ENCODE peak calls at places on chromosomes 7 and 10, in six cellular contexts. One of them, this sample, is unnamed.
A peak's percentile ranks its signal among the peaks of the same experiment; 100 is the strongest.

GRCh38 chr10:133258066-133258817 is 18.4 kb downstream of the ADAM8 start:
- DNase-seq in fibroblast of villous mesenchyme: peak; percentile 31
- DNase-seq in T-helper 2 cell: no peak
- DNase-seq in dorsolateral prefrontal cortex: no peak
- DNase-seq in NCI-H1092: no peak
- DNase-seq in GM23248: no peak
- DNase-seq in this sample: no peak

GRCh38 chr10:47043928-47044544 is 132.8 kb downstream of the PTPN20 start:
- DNase-seq in GM23248: no peak
- DNase-seq in T-helper 2 cell: no peak
- DNase-seq in fibroblast of villous mesenchyme: no peak
- DNase-seq in dorsolateral prefrontal cortex: no peak
- DNase-seq in NCI-H1092: no peak
- DNase-seq in this sample: no peak

GRCh38 chr10:44894691-44895090 is 16.4 kb upstream of the TMEM72 start:
- DNase-seq in fibroblast of villous mesenchyme: no peak
- DNase-seq in GM23248: no peak
- DNase-seq in dorsolateral prefrontal cortex: no peak
- DNase-seq in T-helper 2 cell: no peak
- DNase-seq in NCI-H1092: no peak
- DNase-seq in this sample: no peak

GRCh38 chr7:920351-921070 is 34.0 kb downstream of the ADAP1 start:
- DNase-seq in dorsolateral prefrontal cortex: peak; percentile 52
- DNase-seq in fibroblast of villous mesenchyme: no peak
- DNase-seq in T-helper 2 cell: peak; percentile 5
- DNase-seq in GM23248: no peak
- DNase-seq in NCI-H1092: no peak
- DNase-seq in this sample: no peak

GRCh38 chr7:17325364-17325763 is 26.9 kb downstream of the AHR start:
- DNase-seq in dorsolateral prefrontal cortex: no peak
- DNase-seq in T-helper 2 cell: no peak
- DNase-seq in fibroblast of villous mesenchyme: no peak
- DNase-seq in NCI-H1092: no peak
- DNase-seq in GM23248: peak; percentile 51
- DNase-seq in this sample: no peak

GRCh38 chr7:83832009-83832408 is 183.1 kb upstream of the SEMA3E start:
- DNase-seq in fibroblast of villous mesenchyme: no peak
- DNase-seq in NCI-H1092: no peak
- DNase-seq in T-helper 2 cell: no peak
- DNase-seq in GM23248: no peak
- DNase-seq in dorsolateral prefrontal cortex: no peak
- DNase-seq in this sample: no peak

GRCh38 chr10:101897633-101898032 is 54.0 kb upstream of the KCNIP2 start:
- DNase-seq in GM23248: peak; percentile 30
- DNase-seq in fibroblast of villous mesenchyme: peak; percentile 35
- DNase-seq in T-helper 2 cell: no peak
- DNase-seq in dorsolateral prefrontal cortex: no peak
- DNase-seq in NCI-H1092: no peak
- DNase-seq in this sample: no peak

GRCh38 chr10:17375936-17376584 is 78.3 kb downstream of the ST8SIA6 start:
- DNase-seq in T-helper 2 cell: no peak
- DNase-seq in NCI-H1092: no peak
- DNase-seq in fibroblast of villous mesenchyme: peak; percentile 8
- DNase-seq in dorsolateral prefrontal cortex: no peak
- DNase-seq in GM23248: peak; percentile 8
- DNase-seq in this sample: peak; percentile 18

GRCh38 chr10:78875932-78876331 is 192.8 kb upstream of the ZMIZ1 start:
- DNase-seq in dorsolateral prefrontal cortex: no peak
- DNase-seq in fibroblast of villous mesenchyme: no peak
- DNase-seq in T-helper 2 cell: no peak
- DNase-seq in GM23248: no peak
- DNase-seq in NCI-H1092: no peak
- DNase-seq in this sample: no peak

GRCh38 chr7:2120251-2120660 is 112.5 kb downstream of the MAD1L1 start:
- DNase-seq in T-helper 2 cell: no peak
- DNase-seq in GM23248: no peak
- DNase-seq in fibroblast of villous mesenchyme: no peak
- DNase-seq in NCI-H1092: no peak
- DNase-seq in dorsolateral prefrontal cortex: no peak
- DNase-seq in this sample: no peak

GRCh38 chr7:139573871-139574270 is 50.4 kb downstream of the CLEC2L start:
- DNase-seq in GM23248: no peak
- DNase-seq in fibroblast of villous mesenchyme: no peak
- DNase-seq in dorsolateral prefrontal cortex: no peak
- DNase-seq in NCI-H1092: no peak
- DNase-seq in T-helper 2 cell: no peak
- DNase-seq in this sample: no peak

GRCh38 chr7:151865070-151865670 is 11.7 kb downstream of the PRKAG2 start:
- DNase-seq in T-helper 2 cell: no peak
- DNase-seq in GM23248: no peak
- DNase-seq in dorsolateral prefrontal cortex: no peak
- DNase-seq in NCI-H1092: no peak
- DNase-seq in fibroblast of villous mesenchyme: no peak
- DNase-seq in this sample: no peak

GRCh38 chr7:3559178-3559765 is 258.2 kb downstream of the SDK1 start:
- DNase-seq in NCI-H1092: no peak
- DNase-seq in fibroblast of villous mesenchyme: peak; percentile 85
- DNase-seq in T-helper 2 cell: no peak
- DNase-seq in GM23248: peak; percentile 53
- DNase-seq in dorsolateral prefrontal cortex: no peak
- DNase-seq in this sample: no peak

GRCh38 chr10:110368002-110368401 is 63.3 kb upstream of the SMNDC1 start:
- DNase-seq in NCI-H1092: no peak
- DNase-seq in dorsolateral prefrontal cortex: no peak
- DNase-seq in fibroblast of villous mesenchyme: no peak
- DNase-seq in T-helper 2 cell: no peak
- DNase-seq in GM23248: no peak
- DNase-seq in this sample: no peak

GRCh38 chr10:77513783-77514331 is 123.8 kb downstream of the KCNMA1 start:
- DNase-seq in fibroblast of villous mesenchyme: peak; percentile 67
- DNase-seq in T-helper 2 cell: no peak
- DNase-seq in NCI-H1092: no peak
- DNase-seq in GM23248: peak; percentile 95
- DNase-seq in dorsolateral prefrontal cortex: peak; percentile 60
- DNase-seq in this sample: peak; percentile 91

GRCh38 chr10:89373916-89374711 is 3.7 kb upstream of the IFIT1B start:
- DNase-seq in GM23248: peak; percentile 95
- DNase-seq in dorsolateral prefrontal cortex: peak; percentile 96
- DNase-seq in fibroblast of villous mesenchyme: peak; percentile 90
- DNase-seq in T-helper 2 cell: no peak
- DNase-seq in NCI-H1092: peak; percentile 2
- DNase-seq in this sample: peak; percentile 88

GRCh38 chr7:5382281-5383041 is 41.2 kb downstream of the TNRC18 start:
- DNase-seq in fibroblast of villous mesenchyme: peak; percentile 25
- DNase-seq in T-helper 2 cell: no peak
- DNase-seq in GM23248: peak; percentile 38
- DNase-seq in dorsolateral prefrontal cortex: peak; percentile 58
- DNase-seq in NCI-H1092: no peak
- DNase-seq in this sample: peak; percentile 41

GRCh38 chr7:137508437-137509175 is 165.1 kb upstream of the PTN start:
- DNase-seq in fibroblast of villous mesenchyme: peak; percentile 61
- DNase-seq in GM23248: peak; percentile 77
- DNase-seq in T-helper 2 cell: no peak
- DNase-seq in dorsolateral prefrontal cortex: no peak
- DNase-seq in NCI-H1092: no peak
- DNase-seq in this sample: peak; percentile 63

This sample was measured in AG20443.